ENCODE peak calls at places on chromosomes 2 and 18, in five cellular contexts. N is IMR-90, G is Peyer's patch, C is breast epithelium, O is body of pancreas. K is an unnamed sample.

GRCh38 chr18:24659837-24660720 is 199.6 kb downstream of the HRH4 start:
- DNase-seq in N (peak), G (peak), C (peak), O (peak), K (no peak)

GRCh38 chr2:173896755-173897154 is 68.4 kb downstream of the SP3 start:
- DNase-seq in G (no peak), O (no peak), N (no peak), C (no peak), K (no peak)

GRCh38 chr2:20439503-20439902 is 7.4 kb upstream of the RHOB start:
- DNase-seq in N (no peak), C (no peak), O (no peak), G (no peak), K (no peak)

GRCh38 chr2:9560628-9561027 is 5.0 kb upstream of the ADAM17 start:
- DNase-seq in C (no peak), O (no peak), N (no peak), G (no peak), K (no peak)

GRCh38 chr2:159046966-159047365 is 78.5 kb downstream of the TANC1 start:
- DNase-seq in O (no peak), C (no peak), G (no peak), N (peak), K (no peak)

GRCh38 chr2:68253211-68254068 is 1.1 kb upstream of the PPP3R1 start:
- DNase-seq in N (peak), O (no peak), G (peak), C (no peak), K (no peak)

GRCh38 chr2:120886534-120886961 is 150.9 kb downstream of the GLI2 start:
- DNase-seq in O (no peak), G (no peak), N (no peak), C (no peak), K (no peak)

GRCh38 chr2:84959494-84960156 is 11.3 kb upstream of the KCMF1 start:
- DNase-seq in O (peak), G (no peak), N (peak), C (no peak), K (no peak)

GRCh38 chr2:118177932-118178331 is 89.7 kb downstream of the INSIG2 start:
- DNase-seq in N (no peak), G (no peak), C (no peak), O (no peak), K (no peak)

GRCh38 chr2:62944362-62944761 is 106.3 kb upstream of the OTX1 start:
- DNase-seq in G (no peak), C (no peak), O (no peak), N (no peak), K (no peak)

GRCh38 chr2:74149570-74150319 is 2.0 kb upstream of the BOLA3 start:
- DNase-seq in C (no peak), N (no peak), O (no peak), G (no peak), K (no peak)

GRCh38 chr2:14910659-14911058 is 278.1 kb downstream of the LRATD1 start:
- DNase-seq in C (no peak), O (no peak), N (no peak), G (no peak), K (no peak)

GRCh38 chr2:74373189-74373588 is 6.9 kb downstream of the DCTN1 start:
- DNase-seq in G (no peak), O (no peak), N (no peak), C (no peak), K (no peak)

GRCh38 chr2:167758292-167758691 is 489.1 kb downstream of the STK39 start:
- DNase-seq in G (no peak), N (no peak), O (no peak), C (no peak), K (no peak)

GRCh38 chr2:177753682-177754475 is 318.7 kb downstream of the PDE11A start:
- DNase-seq in N (peak), G (peak), C (no peak), O (peak), K (peak)

GRCh38 chr2:21687589-21687988 is 563.8 kb downstream of the TDRD15 start:
- DNase-seq in O (no peak), C (no peak), N (peak), G (no peak), K (no peak)

GRCh38 chr18:8423051-8423558 is 186.1 kb upstream of the RAB12 start:
- DNase-seq in G (no peak), N (peak), C (no peak), O (no peak), K (no peak)

GRCh38 chr2:152418688-152419087 is 83.7 kb downstream of the FMNL2 start:
- DNase-seq in N (peak), G (no peak), C (no peak), O (no peak), K (no peak)

GRCh38 chr2:27322301-27322765 is 564 bp downstream of the MPV17 start:
- DNase-seq in G (peak), C (no peak), O (peak), N (peak), K (no peak)
- H3K27ac ChIP-seq in G (peak), C (peak), O (peak), N (peak), K (peak)

GRCh38 chr2:200847268-200847667 is 17.2 kb downstream of the CLK1 start:
- DNase-seq in G (no peak), O (no peak), N (no peak), C (no peak), K (no peak)

GRCh38 chr2:200850512-200851256 is 13.8 kb downstream of the CLK1 start:
- DNase-seq in C (no peak), N (no peak), G (no peak), O (no peak), K (no peak)

GRCh38 chr2:200852605-200853004 is 11.9 kb downstream of the CLK1 start:
- DNase-seq in C (no peak), O (no peak), N (no peak), G (no peak), K (no peak)

GRCh38 chr2:200847939-200848338 is 16.5 kb downstream of the CLK1 start:
- DNase-seq in C (no peak), G (no peak), O (no peak), N (no peak), K (no peak)

DNA sequence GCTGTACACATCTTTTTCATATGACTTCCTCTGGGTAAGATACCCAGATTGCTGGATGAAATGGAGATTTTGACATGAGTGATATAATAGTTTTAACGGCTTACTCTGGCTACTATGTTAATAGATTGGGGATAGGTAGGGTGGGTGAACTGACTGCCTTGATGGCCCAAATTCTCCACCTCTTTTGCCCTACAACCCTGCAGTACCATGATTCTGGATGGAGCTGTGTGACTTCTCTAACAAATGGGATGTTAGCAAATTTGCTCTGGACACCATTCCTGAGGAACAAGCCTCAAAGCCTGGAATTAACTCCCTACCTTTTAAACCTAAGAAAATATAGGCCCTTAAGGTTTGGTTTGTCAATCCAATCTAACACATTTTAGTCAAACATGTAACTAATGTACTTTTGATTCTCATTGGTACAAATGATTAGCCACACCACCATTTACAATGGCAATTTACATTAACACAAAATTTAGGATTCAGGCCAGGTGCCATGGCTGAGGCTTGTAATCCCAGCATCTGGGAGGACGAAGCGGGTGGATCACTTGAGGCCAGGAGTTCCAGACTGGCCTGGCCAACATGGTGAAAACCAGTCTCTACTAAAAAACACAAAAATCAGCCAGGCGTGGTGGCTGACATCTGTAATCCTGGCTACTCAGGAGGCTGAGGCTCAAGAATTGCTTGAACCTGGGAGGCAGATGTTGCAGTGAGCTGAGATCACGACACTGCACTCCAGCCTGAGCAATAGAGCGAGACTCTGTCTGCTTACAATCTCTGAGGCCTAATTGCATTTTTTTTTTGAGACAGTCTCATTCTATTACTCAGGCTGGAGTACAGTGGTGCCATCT is 12.8 kb downstream of the CLK1 start:
- DNase-seq in G (no peak), O (no peak), N (no peak), C (no peak), K (no peak)
- TF ChIP-seq POLR2A in G (no peak), O (peak), N (no peak), C (no peak), K (no peak)

DNA sequence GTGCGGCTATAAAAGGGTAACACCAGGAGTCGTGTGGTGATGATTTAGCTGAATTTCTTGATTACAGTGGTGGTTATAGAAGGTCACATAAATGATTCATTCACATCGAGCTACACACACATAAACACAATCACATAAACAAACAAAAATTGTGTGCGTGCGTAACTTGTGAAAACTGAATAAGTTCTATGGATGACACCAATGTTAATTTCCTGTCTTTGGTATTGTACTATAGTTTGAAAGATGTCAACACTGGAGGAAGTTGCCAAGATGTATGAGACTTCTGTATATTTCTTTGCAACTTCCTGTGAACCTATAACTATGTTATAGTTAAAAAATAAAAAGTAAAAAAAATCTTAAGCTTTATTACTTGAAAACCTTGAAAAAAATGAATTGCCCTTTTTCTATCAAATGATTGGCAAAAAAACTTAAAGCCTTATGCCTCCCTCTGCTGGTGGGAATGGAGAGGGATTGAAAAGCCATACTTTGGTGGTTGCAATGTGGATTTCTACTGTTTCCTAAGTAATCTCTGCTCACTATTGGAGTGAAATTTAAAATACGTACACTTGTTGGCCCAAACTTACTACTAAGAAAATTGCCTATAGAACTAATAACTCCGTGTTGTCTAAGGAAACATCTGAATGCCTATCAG is 227.7 kb downstream of the RPIA start:
- DNase-seq in N (peak), O (no peak), G (no peak), C (no peak), K (no peak)
- TF ChIP-seq CTCF in N (peak), O (peak), G (peak), C (no peak), K (no peak)

DNA sequence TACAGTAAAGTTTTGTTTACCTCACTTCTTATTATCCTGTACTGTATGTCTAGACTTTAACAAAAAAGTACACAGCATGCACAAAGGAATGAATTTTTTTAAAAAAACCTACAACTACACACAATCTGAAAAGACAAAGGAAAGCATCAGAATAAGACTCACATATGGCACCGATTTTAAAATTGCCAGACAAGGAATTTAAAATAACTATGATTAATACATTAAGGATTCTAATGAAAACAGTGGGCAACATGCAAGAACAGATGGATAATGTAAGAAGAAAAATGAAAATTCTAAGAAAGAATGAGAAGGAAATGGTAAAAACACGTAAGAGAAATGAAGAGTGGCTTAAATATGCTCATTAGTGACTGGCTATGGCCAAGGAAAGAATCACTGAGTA is 638.2 kb downstream of the FBXO15 start:
- DNase-seq in G (no peak), C (no peak), O (no peak), N (peak), K (no peak)
- H3K27ac ChIP-seq in G (no peak), C (no peak), O (no peak), N (no peak), K (no peak)

K was measured in esophagus squamous epithelium.